ENCODE peak calls at places on chromosomes 16 and 17, in four cellular contexts. Y is pons, U is posterior cingulate gyrus, F is KBM-7. E is an unnamed sample.

GRCh38 chr17:40345161-40346034 is 19.1 kb downstream of the GJD3 start:
- DNase-seq in F (peak), U (peak), Y (no peak), E (no peak)

GRCh38 chr17:38563362-38564253 is 42.1 kb downstream of the SRCIN1 start:
- DNase-seq in F (no peak), Y (no peak), U (no peak), E (no peak)

GRCh38 chr16:2071454-2072263 is 23.9 kb downstream of the TSC2 start:
- DNase-seq in U (no peak), Y (no peak), F (no peak), E (no peak)

GRCh38 chr17:72119280-72119962 is 1.4 kb upstream of the SOX9 start:
- DNase-seq in U (no peak), F (no peak), Y (no peak), E (no peak)

GRCh38 chr17:76232342-76232741 is 8.0 kb downstream of the RNF157 start:
- DNase-seq in Y (no peak), F (no peak), U (no peak), E (no peak)

GRCh38 chr16:58499615-58500328 is at the start of gene NDRG4:
- DNase-seq in F (peak), Y (peak), U (peak), E (no peak)

GRCh38 chr16:68444058-68444657 is 4.2 kb downstream of the SMPD3 start:
- DNase-seq in Y (no peak), U (no peak), F (peak), E (no peak)

GRCh38 chr17:75876938-75877751 is 1.2 kb downstream of the TRIM47 start:
- DNase-seq in F (no peak), Y (peak), U (peak), E (no peak)

GRCh38 chr17:43905400-43905984 is 1.8 kb downstream of the MPP2 start:
- DNase-seq in U (no peak), F (no peak), Y (no peak), E (no peak)

GRCh38 chr16:79217375-79218011 is 383.0 kb downstream of the MAF start:
- DNase-seq in F (peak), Y (no peak), U (no peak), E (no peak)

GRCh38 chr16:50093607-50094570 is 28.1 kb downstream of the HEATR3 start:
- DNase-seq in U (no peak), Y (peak), F (peak), E (no peak)

GRCh38 chr17:74130276-74130675 is 73.2 kb upstream of the RPL38 start:
- DNase-seq in Y (no peak), F (no peak), U (no peak), E (no peak)

GRCh38 chr17:56203430-56203829 is 50.2 kb downstream of the ANKFN1 start:
- DNase-seq in Y (no peak), U (no peak), F (peak), E (no peak)

GRCh38 chr17:41966453-41967140 is at the start of gene CNP:
- DNase-seq in Y (peak), U (peak), F (peak), E (peak)

GRCh38 chr16:85361441-85362118 is 249.3 kb upstream of the CIBAR2 start:
- DNase-seq in F (no peak), U (no peak), Y (no peak), E (no peak)

GRCh38 chr16:57045694-57046381 is 46.5 kb upstream of the CPNE2 start:
- DNase-seq in Y (peak), U (peak), F (no peak), E (no peak)

GRCh38 chr17:11880714-11881113 is 116.6 kb downstream of the ZNF18 start:
- DNase-seq in Y (peak), U (no peak), F (peak), E (no peak)

GRCh38 chr16:56936491-56936890 is 4.5 kb downstream of the HERPUD1 start:
- DNase-seq in Y (no peak), U (no peak), F (no peak), E (no peak)

GRCh38 chr16:15553313-15554088 is 89.5 kb downstream of the MARF1 start:
- DNase-seq in U (no peak), Y (no peak), F (no peak), E (no peak)

GRCh38 chr17:55549140-55549539 is 37.9 kb upstream of the SMIM36 start:
- DNase-seq in Y (no peak), U (no peak), F (peak), E (peak)

GRCh38 chr16:49557070-49557446 is 183.5 kb downstream of the C16orf78 start:
- DNase-seq in F (no peak), Y (no peak), U (no peak), E (no peak)

GRCh38 chr17:82266142-82266541 is 7.4 kb downstream of the CSNK1D start:
- DNase-seq in U (no peak), Y (no peak), F (no peak), E (no peak)

GRCh38 chr17:79837888-79838540 is 1.2 kb downstream of the CBX4 start:
- DNase-seq in F (no peak), U (no peak), Y (no peak), E (no peak)

GRCh38 chr17:83179378-83179777 is 100.0 kb downstream of the METRNL start:
- DNase-seq in F (no peak), U (no peak), Y (peak), E (no peak)

GRCh38 chr17:19946921-19947320 is 30.7 kb downstream of the AKAP10 start:
- DNase-seq in U (no peak), F (no peak), Y (no peak), E (no peak)

GRCh38 chr17:78908426-78908825 is 5.4 kb upstream of the CEP295NL start:
- DNase-seq in F (no peak), U (no peak), Y (no peak), E (no peak)

GRCh38 chr17:79801156-79802038 is 4.5 kb upstream of the CBX8 start:
- DNase-seq in Y (no peak), U (no peak), F (no peak), E (no peak)

GRCh38 chr16:8847623-8848022 is 21.2 kb downstream of the CARHSP1 start:
- DNase-seq in F (no peak), U (no peak), Y (no peak), E (no peak)

GRCh38 chr16:6081320-6081976 is 983.9 kb upstream of the EEF2KMT start:
- DNase-seq in Y (peak), F (peak), U (no peak), E (peak)

GRCh38 chr17:14196337-14196997 is 40.2 kb downstream of the CDRT15 start:
- DNase-seq in Y (no peak), F (peak), U (no peak), E (no peak)

GRCh38 chr16:25135239-25135878 is 23.8 kb downstream of the LCMT1 start:
- DNase-seq in Y (no peak), U (no peak), F (no peak), E (no peak)

GRCh38 chr16:71843517-71844031 is 2.2 kb upstream of the ATXN1L start:
- DNase-seq in Y (no peak), U (no peak), F (no peak), E (no peak)

GRCh38 chr17:8227238-8227581 is 16.8 kb upstream of the AURKB start:
- DNase-seq in F (no peak), Y (no peak), U (no peak), E (no peak)